ENCODE peak calls at places on chromosomes 6 and 20, in six cellular contexts. W is C1 segment of cervical spinal cord; I is activated gamma-delta T cell treated with Interleukin-2 at 50 U/mL for 16 hours; X is CD4-positive, CD25-positive, alpha-beta regulatory T cell; A is hippocampal formation; L is spleen. N is an unnamed sample.

GRCh38 chr6:44407951-44408670 is 20.6 kb downstream of the CDC5L start:
- DNase-seq in W (no peak), I (no peak), X (no peak), A (no peak), L (no peak), N (peak; percentile 6)

GRCh38 chr6:2853766-2854393 is 12.2 kb upstream of the SERPINB1 start:
- DNase-seq in W (no peak), I (peak; percentile 62), X (peak; percentile 67), A (peak; percentile 72), L (no peak), N (peak; percentile 47)

GRCh38 chr6:100453701-100454521 is 10.8 kb downstream of the SIM1 start:
- DNase-seq in W (no peak), I (no peak), X (no peak), A (no peak), L (no peak), N (no peak)

GRCh38 chr6:73519943-73520687 is 717 bp downstream of the EEF1A1 start:
- DNase-seq in W (no peak), I (peak; percentile 68), X (peak; percentile 80), A (peak; percentile 46), L (peak; percentile 96), N (peak; percentile 52)

GRCh38 chr6:159640322-159640721 is 52.7 kb downstream of the SOD2 start:
- DNase-seq in W (no peak), I (no peak), X (no peak), A (no peak), L (no peak), N (no peak)

GRCh38 chr6:13327691-13328075 is 654 bp downstream of the TBC1D7 start:
- DNase-seq in W (no peak), I (no peak), X (no peak), A (no peak), L (no peak), N (no peak)

GRCh38 chr6:104123227-104123626 is 736.5 kb downstream of the HACE1 start:
- DNase-seq in W (no peak), I (no peak), X (no peak), A (no peak), L (no peak), N (no peak)

GRCh38 chr6:132931937-132932336 is 117.6 kb downstream of the RPS12 start:
- DNase-seq in W (no peak), I (no peak), X (no peak), A (no peak), L (no peak), N (no peak)

GRCh38 chr20:58714923-58715708 is 22.5 kb downstream of the NPEPL1 start:
- DNase-seq in W (no peak), I (no peak), X (no peak), A (no peak), L (peak; percentile 72), N (no peak)

GRCh38 chr6:10595731-10596664 is 74.8 kb downstream of the GCNT2 start:
- DNase-seq in W (no peak), I (no peak), X (peak; percentile 10), A (no peak), L (no peak), N (no peak)

GRCh38 chr6:56793938-56794337 is 151.2 kb upstream of the DST start:
- DNase-seq in W (no peak), I (no peak), X (no peak), A (no peak), L (no peak), N (no peak)

GRCh38 chr6:2471474-2471873 is 226.1 kb upstream of the GMDS start:
- DNase-seq in W (no peak), I (no peak), X (no peak), A (no peak), L (no peak), N (no peak)

GRCh38 chr20:16939051-16939450 is 190.9 kb downstream of the OTOR start:
- DNase-seq in W (no peak), I (no peak), X (no peak), A (no peak), L (no peak), N (no peak)

GRCh38 chr6:50720623-50721022 is 7.3 kb downstream of the TFAP2D start:
- DNase-seq in W (no peak), I (no peak), X (no peak), A (no peak), L (no peak), N (no peak)

GRCh38 chr6:46882622-46883021 is 39.1 kb downstream of the ADGRF5 start:
- DNase-seq in W (no peak), I (no peak), X (no peak), A (no peak), L (no peak), N (no peak)

GRCh38 chr20:58366016-58366415 is 23.0 kb upstream of the VAPB start:
- DNase-seq in W (no peak), I (no peak), X (no peak), A (no peak), L (no peak), N (no peak)

GRCh38 chr20:15561707-15562106 is 1011.5 kb downstream of the KIF16B start:
- DNase-seq in W (no peak), I (no peak), X (no peak), A (peak; percentile 79), L (no peak), N (peak; percentile 84)

GRCh38 chr6:161429921-161430490 is 156.1 kb upstream of the AGPAT4 start:
- DNase-seq in W (no peak), I (no peak), X (no peak), A (no peak), L (no peak), N (no peak)

GRCh38 chr6:39892490-39893129 is 41.7 kb downstream of the MOCS1 start:
- DNase-seq in W (no peak), I (no peak), X (peak; percentile 12), A (peak; percentile 26), L (no peak), N (peak; percentile 77)

GRCh38 chr6:344816-345340 is 46.7 kb upstream of the IRF4 start:
- DNase-seq in W (no peak), I (no peak), X (no peak), A (no peak), L (peak; percentile 69), N (no peak)

GRCh38 chr6:169997930-169998218 is 246.5 kb downstream of the ERMARD start:
- DNase-seq in W (no peak), I (no peak), X (no peak), A (no peak), L (peak; percentile 69), N (no peak)

GRCh38 chr20:40010483-40010882 is 678.6 kb downstream of the MAFB start:
- DNase-seq in W (no peak), I (no peak), X (no peak), A (no peak), L (no peak), N (no peak)

GRCh38 chr20:14832630-14833029 is 495.2 kb upstream of the FLRT3 start:
- DNase-seq in W (no peak), I (no peak), X (no peak), A (no peak), L (no peak), N (no peak)

GRCh38 chr20:24497851-24498250 is 28.4 kb downstream of the SYNDIG1 start:
- DNase-seq in W (no peak), I (no peak), X (no peak), A (no peak), L (no peak), N (no peak)

GRCh38 chr6:3389390-3390167 is 67.3 kb downstream of the SLC22A23 start:
- DNase-seq in W (no peak), I (no peak), X (no peak), A (peak; percentile 41), L (no peak), N (peak; percentile 70)

GRCh38 chr6:17853533-17853932 is 133.9 kb downstream of the KIF13A start:
- DNase-seq in W (no peak), I (no peak), X (no peak), A (no peak), L (no peak), N (no peak)

GRCh38 chr6:4693566-4693965 is 82.6 kb upstream of the CDYL start:
- DNase-seq in W (no peak), I (no peak), X (no peak), A (no peak), L (no peak), N (no peak)

GRCh38 chr6:50831216-50831615 is 12.5 kb downstream of the TFAP2B start:
- DNase-seq in W (no peak), I (no peak), X (no peak), A (no peak), L (no peak), N (no peak)

GRCh38 chr6:139146317-139146726 is 11.4 kb downstream of the HECA start:
- DNase-seq in W (no peak), I (no peak), X (peak; percentile 63), A (no peak), L (no peak), N (no peak)

GRCh38 chr6:18551228-18551627 is 164.1 kb downstream of the RNF144B start:
- DNase-seq in W (no peak), I (no peak), X (no peak), A (no peak), L (no peak), N (no peak)

GRCh38 chr6:34046617-34047016 is 99.3 kb downstream of the GRM4 start:
- DNase-seq in W (no peak), I (no peak), X (no peak), A (no peak), L (no peak), N (no peak)

GRCh38 chr6:42028234-42029061 is 21.9 kb upstream of the TAF8 start:
- DNase-seq in W (no peak), I (no peak), X (peak; percentile 35), A (no peak), L (peak; percentile 84), N (no peak)

GRCh38 chr20:46512943-46513844 is at the start of gene ZNF334:
- DNase-seq in W (no peak), I (no peak), X (peak; percentile 35), A (peak; percentile 10), L (peak; percentile 77), N (peak; percentile 53)

GRCh38 chr20:1371830-1372539 is 20.9 kb downstream of the FKBP1A start:
- DNase-seq in W (no peak), I (no peak), X (no peak), A (no peak), L (no peak), N (no peak)

GRCh38 chr6:14807971-14808370 is 437.9 kb upstream of the JARID2 start:
- DNase-seq in W (no peak), I (no peak), X (no peak), A (no peak), L (no peak), N (no peak)

GRCh38 chr20:43749734-43750294 is 23.0 kb upstream of the GTSF1L start:
- DNase-seq in W (no peak), I (peak; percentile 80), X (peak; percentile 70), A (peak; percentile 10), L (peak; percentile 96), N (peak; percentile 69)

GRCh38 chr20:52410182-52410647 is 218.6 kb upstream of the ZFP64 start:
- DNase-seq in W (no peak), I (peak; percentile 38), X (peak; percentile 76), A (no peak), L (no peak), N (no peak)

GRCh38 chr6:20159781-20160540 is 52.3 kb downstream of the MBOAT1 start:
- DNase-seq in W (no peak), I (no peak), X (no peak), A (peak; percentile 18), L (no peak), N (peak; percentile 16)

GRCh38 chr6:19137419-19138035 is 699.6 kb upstream of the ID4 start:
- DNase-seq in W (no peak), I (no peak), X (no peak), A (no peak), L (no peak), N (no peak)